ENCODE peak calls at places on chromosome 19, in seven cellular contexts. L is tibial artery, J is A549, Z is lower lobe of right lung, A is AG04450, S is kidney, F is fibroblast of lung. Y is an unnamed sample.
A peak's percentile ranks its signal among the peaks of the same experiment; 100 is the strongest.

GRCh38 chr19:20247016-20247683 is 80.1 kb downstream of the ZNF486 start:
- DNase-seq in L (no peak), J (no peak), Z (no peak), A (no peak), S (no peak), F (peak; percentile 1), Y (no peak)

GRCh38 chr19:658916-659839 is 3.8 kb downstream of the RNF126 start:
- DNase-seq in L (no peak), J (no peak), Z (no peak), A (no peak), S (no peak), F (peak; percentile 67), Y (no peak)

GRCh38 chr19:36149673-36150406 is 2.4 kb downstream of the COX7A1 start:
- DNase-seq in L (no peak), J (no peak), Z (no peak), A (no peak), S (peak; percentile 74), F (no peak), Y (no peak)

GRCh38 chr19:28296506-28296905 is 916.4 kb downstream of the UQCRFS1 start:
- DNase-seq in L (no peak), J (no peak), Z (no peak), A (no peak), S (no peak), F (peak; percentile 68), Y (no peak)

GRCh38 chr19:31943305-31943704 is 402.1 kb upstream of the ZNF507 start:
- DNase-seq in L (no peak), J (no peak), Z (no peak), A (no peak), S (no peak), F (no peak), Y (no peak)

GRCh38 chr19:16249826-16250434 is 52.2 kb downstream of the AP1M1 start:
- DNase-seq in L (no peak), J (no peak), Z (no peak), A (peak; percentile 11), S (no peak), F (peak; percentile 16), Y (no peak)

GRCh38 chr19:28940751-28941500 is 272.0 kb downstream of the UQCRFS1 start:
- DNase-seq in L (no peak), J (no peak), Z (no peak), A (no peak), S (no peak), F (peak; percentile 1), Y (no peak)

GRCh38 chr19:1483067-1483978 is 4.3 kb upstream of the C19orf25 start:
- DNase-seq in L (no peak), J (no peak), Z (peak; percentile 46), A (no peak), S (no peak), F (no peak), Y (no peak)

GRCh38 chr19:57620673-57621348 is 6.8 kb downstream of the ZNF134 start:
- DNase-seq in L (no peak), J (peak; percentile 67), Z (no peak), A (no peak), S (no peak), F (peak; percentile 21), Y (no peak)

GRCh38 chr19:9565900-9566705 is 18.2 kb downstream of the ZNF121 start:
- DNase-seq in L (no peak), J (peak; percentile 53), Z (no peak), A (no peak), S (no peak), F (peak; percentile 25), Y (no peak)

GRCh38 chr19:35268546-35269424 is at the start of gene USF2:
- DNase-seq in L (peak; percentile 69), J (peak; percentile 93), Z (peak; percentile 86), A (no peak), S (peak; percentile 94), F (peak; percentile 62), Y (peak; percentile 65)

GRCh38 chr19:41861846-41862245 is 1.8 kb downstream of the RPS19 start:
- DNase-seq in L (no peak), J (no peak), Z (no peak), A (no peak), S (peak; percentile 33), F (no peak), Y (no peak)
- H3K27ac ChIP-seq in L (no peak overlapping the region), J (peak overlapping the region; percentile 90), Z (no peak overlapping the region), A (no peak overlapping the region), S (no peak overlapping the region), F (peak overlapping the region; percentile 18), Y (no peak overlapping the region)

GRCh38 chr19:2700660-2701360 is 1.7 kb downstream of the GNG7 start:
- DNase-seq in L (no peak), J (no peak), Z (no peak), A (no peak), S (no peak), F (no peak), Y (peak; percentile 70)
- H3K27ac ChIP-seq in L (no peak overlapping the region), J (no peak overlapping the region), Z (no peak overlapping the region), A (no peak overlapping the region), S (no peak overlapping the region), F (no peak overlapping the region), Y (peak overlapping the region; percentile 78)

DNA sequence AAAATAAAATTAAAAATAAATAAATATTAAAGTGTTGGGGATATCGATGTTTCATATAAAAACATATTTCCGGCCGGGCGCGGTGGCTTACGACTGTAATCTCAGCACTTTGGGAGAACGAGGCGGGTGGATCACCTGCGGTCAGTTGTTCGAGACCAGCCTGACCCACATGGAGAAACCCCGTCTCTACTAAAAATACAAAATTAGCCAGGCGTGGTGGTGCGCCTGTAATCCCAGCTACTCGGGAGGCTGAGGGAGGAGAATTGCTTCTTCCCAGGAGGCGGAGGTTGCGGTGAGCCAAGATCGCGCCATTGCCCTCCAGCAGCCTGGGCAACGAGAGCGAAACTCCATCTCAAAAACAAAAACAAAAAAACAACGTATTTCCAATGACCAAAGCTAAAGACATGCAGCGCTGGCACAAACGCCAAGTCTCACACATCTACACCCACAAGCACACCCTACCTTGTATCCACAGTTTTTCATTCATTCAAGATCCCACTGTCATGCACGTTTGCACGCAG is 907 bp downstream of the ZNF569 start:
- DNase-seq in L (no peak), J (no peak), Z (no peak), A (no peak), S (no peak), F (no peak), Y (no peak)
- H3K27ac ChIP-seq in L (peak overlapping the region; percentile 90), J (peak overlapping the region; percentile 80), Z (peak overlapping the region; percentile 95), A (peak overlapping the region; percentile 63), S (peak overlapping the region; percentile 86), F (peak overlapping the region; percentile 78), Y (peak overlapping the region; percentile 86)

GRCh38 chr19:46373573-46374359 is 26.9 kb downstream of the PPP5C start:
- DNase-seq in L (no peak), J (peak; percentile 93), Z (peak; percentile 93), A (no peak), S (peak; percentile 98), F (peak; percentile 72), Y (peak; percentile 16)
- H3K27ac ChIP-seq in L (peak overlapping the region; percentile 75), J (peak overlapping the region; percentile 94), Z (peak overlapping the region; percentile 54), A (peak overlapping the region; percentile 47), S (peak overlapping the region; percentile 65), F (peak overlapping the region; percentile 57), Y (no peak overlapping the region)

DNA sequence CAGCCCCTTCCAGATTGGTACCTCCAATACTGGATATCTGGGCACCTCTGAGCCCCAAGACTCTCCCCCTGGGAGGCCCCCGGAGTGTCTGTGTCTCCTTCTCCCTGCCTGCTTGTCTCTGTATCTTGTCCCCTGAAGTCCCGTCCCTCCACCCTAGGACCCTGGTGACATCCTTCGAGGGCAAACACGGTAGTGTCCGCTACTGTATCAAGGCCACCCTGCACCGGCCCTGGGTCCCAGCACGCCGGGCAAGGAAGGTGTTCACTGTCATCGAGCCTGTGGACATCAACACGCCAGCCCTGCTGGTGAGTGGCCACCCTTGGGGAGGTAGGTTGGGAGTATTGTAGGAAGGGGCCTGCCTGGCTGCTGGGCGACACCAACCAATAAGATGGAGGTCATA is 844 bp downstream of the ARRDC2 start:
- DNase-seq in L (no peak), J (no peak), Z (no peak), A (no peak), S (no peak), F (no peak), Y (no peak)
- H3K27ac ChIP-seq in L (peak overlapping the region; percentile 88), J (peak overlapping the region; percentile 47), Z (peak overlapping the region; percentile 86), A (no peak overlapping the region), S (peak overlapping the region; percentile 47), F (no peak overlapping the region), Y (peak overlapping the region; percentile 60)

GRCh38 chr19:48968179-48968661 is 3.1 kb downstream of the FTL start:
- DNase-seq in L (no peak), J (no peak), Z (no peak), A (no peak), S (no peak), F (no peak), Y (no peak)

GRCh38 chr19:48965806-48966540 is 864 bp downstream of the FTL start:
- DNase-seq in L (peak; percentile 92), J (peak; percentile 90), Z (peak; percentile 93), A (no peak), S (peak; percentile 96), F (peak; percentile 80), Y (peak; percentile 29)

GRCh38 chr19:48965033-48965805 is at the start of gene FTL:
- DNase-seq in L (peak; percentile 98), J (peak; percentile 99), Z (peak; percentile 99), A (peak; percentile 93), S (peak; percentile 99), F (peak; percentile 92), Y (peak; percentile 98)

GRCh38 chr19:48967346-48968178 is 2.5 kb downstream of the FTL start:
- DNase-seq in L (peak; percentile 62), J (peak; percentile 92), Z (peak; percentile 77), A (no peak), S (no peak), F (peak; percentile 49), Y (no peak)

DNA sequence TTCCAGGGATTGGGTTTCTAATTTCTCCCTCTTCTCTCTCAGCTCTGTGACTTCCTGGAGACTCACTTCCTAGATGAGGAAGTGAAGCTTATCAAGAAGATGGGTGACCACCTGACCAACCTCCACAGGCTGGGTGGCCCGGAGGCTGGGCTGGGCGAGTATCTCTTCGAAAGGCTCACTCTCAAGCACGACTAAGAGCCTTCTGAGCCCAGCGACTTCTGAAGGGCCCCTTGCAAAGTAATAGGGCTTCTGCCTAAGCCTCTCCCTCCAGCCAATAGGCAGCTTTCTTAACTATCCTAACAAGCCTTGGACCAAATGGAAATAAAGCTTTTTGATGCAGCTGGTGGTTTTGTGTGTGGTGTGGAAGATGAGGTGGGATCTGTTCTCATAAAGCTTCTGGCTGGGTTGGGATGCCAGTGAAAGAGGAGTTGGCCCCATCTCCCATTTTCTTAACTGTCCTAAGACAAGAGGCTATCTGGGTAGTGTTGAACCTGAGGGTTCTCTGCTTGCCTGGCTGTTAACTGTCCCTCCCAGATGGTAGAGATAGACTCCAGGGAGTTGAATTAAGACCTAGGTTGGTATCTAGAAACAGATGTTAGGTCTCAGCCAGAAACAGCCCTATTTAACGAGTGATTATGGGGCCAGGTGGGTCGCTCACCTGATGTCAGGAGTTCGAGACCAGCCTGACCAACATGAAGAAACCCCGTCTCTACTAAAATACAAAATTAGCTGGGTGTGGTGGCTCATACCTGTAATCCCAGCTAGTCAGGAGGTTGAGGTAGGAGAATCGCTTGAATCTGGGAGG is 1.6 kb downstream of the FTL start:
- DNase-seq in L (no peak), J (no peak), Z (no peak), A (no peak), S (no peak), F (no peak), Y (no peak)
- H3K27ac ChIP-seq in L (peak overlapping the region; percentile 88), J (peak overlapping the region; percentile 92), Z (peak overlapping the region; percentile 93), A (peak overlapping the region; percentile 82), S (peak overlapping the region; percentile 35), F (peak overlapping the region; percentile 23), Y (peak overlapping the region; percentile 99)